ENCODE peak calls at places on chromosomes 11 and 22, in nine cellular contexts. Y, S, P, X, K, V, Q, T and U are unnamed samples. For H3K4me1, the result is how much of the 10 kb centered on the place peaks cover.

GRCh38 chr11:134250675-134251074 is 2.5 kb downstream of the THYN1 start:
- DNase-seq in Y (no peak), S (no peak), P (no peak), X (no peak), K (no peak), V (no peak), Q (no peak), T (no peak), U (no peak)

GRCh38 chr11:112961751-112962747 is 829 bp downstream of the NCAM1 start:
- DNase-seq in Y (no peak), S (peak), P (peak), X (peak), K (no peak), V (peak), Q (peak), T (peak), U (peak)

GRCh38 chr22:35900483-35901168 is 128.0 kb downstream of the RBFOX2 start:
- DNase-seq in Y (no peak), S (no peak), P (no peak), X (no peak), K (no peak), V (no peak), Q (no peak), T (peak), U (no peak)

GRCh38 chr11:21415566-21415965 is 746.2 kb downstream of the NELL1 start:
- DNase-seq in Y (no peak), S (no peak), P (no peak), X (no peak), K (no peak), V (no peak), Q (no peak), T (no peak), U (no peak)

GRCh38 chr11:18768472-18768901 is 23.1 kb downstream of the PTPN5 start:
- DNase-seq in Y (no peak), S (no peak), P (no peak), X (no peak), K (no peak), V (no peak), Q (no peak), T (no peak), U (no peak)

GRCh38 chr11:61683961-61684869 is 4.0 kb downstream of the DAGLA start:
- DNase-seq in Y (no peak), S (no peak), P (no peak), X (no peak), K (no peak), V (no peak), Q (peak), T (peak), U (no peak)

GRCh38 chr22:41557401-41558240 is 3.2 kb upstream of the CSDC2 start:
- DNase-seq in Y (no peak), S (peak), P (peak), X (no peak), K (peak), V (peak), Q (peak), T (peak), U (peak)

GRCh38 chr11:61007971-61008896 is 36.8 kb downstream of the CD6 start:
- DNase-seq in Y (no peak), S (no peak), P (no peak), X (peak), K (no peak), V (no peak), Q (peak), T (no peak), U (no peak)

GRCh38 chr11:119000906-119001305 is 3.0 kb downstream of the CENATAC start:
- DNase-seq in Y (no peak), S (no peak), P (no peak), X (no peak), K (no peak), V (no peak), Q (no peak), T (no peak), U (no peak)

GRCh38 chr22:22748297-22748743 is 103.9 kb downstream of the GGTLC2 start:
- DNase-seq in Y (peak), S (no peak), P (no peak), X (no peak), K (no peak), V (no peak), Q (peak), T (peak), U (no peak)

GRCh38 chr11:44004452-44004833 is 43.3 kb upstream of the ACCSL start:
- DNase-seq in Y (no peak), S (peak), P (no peak), X (no peak), K (no peak), V (peak), Q (no peak), T (no peak), U (no peak)

GRCh38 chr11:65720237-65720934 is at the start of gene RNASEH2C:
- DNase-seq in Y (peak), S (peak), P (peak), X (peak), K (peak), V (peak), Q (peak), T (peak), U (peak)

GRCh38 chr11:131898872-131899400 is 528.5 kb downstream of the NTM start:
- DNase-seq in Y (no peak), S (no peak), P (no peak), X (no peak), K (no peak), V (no peak), Q (no peak), T (no peak), U (no peak)

GRCh38 chr11:94593030-94593429 is 25.9 kb downstream of the PIWIL4 start:
- DNase-seq in Y (no peak), S (no peak), P (no peak), X (no peak), K (no peak), V (no peak), Q (no peak), T (peak), U (no peak)

GRCh38 chr11:57301711-57302423 is 22.9 kb downstream of the TNKS1BP1 start:
- DNase-seq in Y (no peak), S (no peak), P (no peak), X (no peak), K (no peak), V (no peak), Q (no peak), T (no peak), U (no peak)

GRCh38 chr11:23755076-23755475 is 741.8 kb upstream of the LUZP2 start:
- DNase-seq in Y (no peak), S (no peak), P (no peak), X (no peak), K (no peak), V (no peak), Q (no peak), T (no peak), U (no peak)

GRCh38 chr11:23755769-23756168 is 741.1 kb upstream of the LUZP2 start:
- DNase-seq in Y (no peak), S (no peak), P (no peak), X (no peak), K (no peak), V (no peak), Q (no peak), T (peak), U (no peak)

GRCh38 chr11:23749762-23750430 is 747.0 kb upstream of the LUZP2 start:
- DNase-seq in Y (no peak), S (no peak), P (no peak), X (no peak), K (no peak), V (no peak), Q (no peak), T (no peak), U (no peak)

GRCh38 chr11:23746896-23747295 is 750.0 kb upstream of the LUZP2 start:
- DNase-seq in Y (no peak), S (no peak), P (no peak), X (no peak), K (no peak), V (no peak), Q (no peak), T (no peak), U (no peak)

DNA sequence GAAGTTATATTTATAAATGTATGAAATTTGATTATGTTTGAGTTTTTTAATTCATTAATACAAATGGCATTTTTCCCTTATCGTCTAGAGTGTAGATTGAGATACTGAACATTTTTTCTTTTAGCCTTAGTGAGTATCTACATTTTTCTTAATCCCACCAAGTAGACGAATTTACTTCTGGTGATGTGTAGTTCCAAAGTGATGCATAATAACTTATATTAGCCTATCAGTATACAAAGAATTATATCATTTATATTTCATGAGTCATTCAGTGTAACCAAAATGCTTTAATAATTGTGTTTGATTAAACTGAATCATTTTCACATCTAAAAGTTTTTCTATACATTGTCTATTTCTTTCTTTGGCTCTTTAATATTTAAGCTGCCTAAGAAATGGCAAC is 745.6 kb upstream of the LUZP2 start:
- DNase-seq in Y (no peak), S (no peak), P (no peak), X (no peak), K (no peak), V (no peak), Q (no peak), T (no peak), U (no peak)
- TF ChIP-seq CTCF in Y (no peak), S (no peak), P (no peak), X (no peak), K (no peak), V (no peak), Q (no peak), T (no peak), U (no peak)

GRCh38 chr11:8793114-8793777 is 110.7 kb downstream of the RPL27A start:
- DNase-seq in Y (no peak), S (no peak), P (no peak), X (no peak), K (no peak), V (no peak), Q (no peak), T (peak), U (no peak)

GRCh38 chr11:8796926-8797325 is 114.1 kb upstream of the AKIP1 start:
- DNase-seq in Y (no peak), S (no peak), P (no peak), X (no peak), K (no peak), V (no peak), Q (no peak), T (no peak), U (no peak)

GRCh38 chr11:8794677-8795103 is 112.1 kb downstream of the RPL27A start:
- DNase-seq in Y (no peak), S (no peak), P (no peak), X (peak), K (no peak), V (no peak), Q (peak), T (no peak), U (no peak)

GRCh38 chr11:8792636-8793035 is 110.0 kb downstream of the RPL27A start:
- DNase-seq in Y (no peak), S (no peak), P (no peak), X (no peak), K (no peak), V (no peak), Q (no peak), T (no peak), U (no peak)

DNA sequence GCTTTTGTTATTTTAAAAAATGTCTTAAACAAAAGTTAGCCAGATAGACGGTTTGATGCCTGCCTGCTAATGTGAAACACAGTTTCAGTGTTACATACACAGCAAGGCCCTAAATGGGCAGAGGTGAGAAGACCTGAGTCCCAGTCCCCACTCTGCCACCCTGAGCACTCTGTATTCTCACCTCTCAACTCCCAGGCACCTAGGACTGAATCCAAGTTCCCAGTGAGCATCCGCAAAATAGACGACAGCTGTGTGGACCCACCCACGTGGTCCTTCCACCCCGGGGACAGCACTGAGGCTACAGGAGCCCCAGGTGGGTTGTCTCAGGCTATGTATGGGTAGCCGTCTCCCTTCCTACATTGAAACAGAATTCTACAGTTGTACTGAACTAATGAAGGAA is 111.5 kb downstream of the RPL27A start:
- DNase-seq in Y (no peak), S (no peak), P (no peak), X (no peak), K (no peak), V (no peak), Q (no peak), T (no peak), U (no peak)
- H3K27ac ChIP-seq in Y (no peak), S (peak), P (peak), X (peak), K (no peak), V (no peak), Q (no peak), T (no peak), U (no peak)

GRCh38 chr11:12118940-12119339 is 8.6 kb downstream of the MICAL2 start:
- DNase-seq in Y (no peak), S (no peak), P (no peak), X (no peak), K (no peak), V (no peak), Q (no peak), T (no peak), U (no peak)
- H3K4me1 ChIP-seq in Y (under half), S (under half), P (half or more), X (under half), K (half or more), V (under half), Q (under half), T (half or more), U (under half)

GRCh38 chr11:45671246-45672171 is 6.1 kb upstream of the CHST1 start:
- DNase-seq in Y (no peak), S (no peak), P (no peak), X (no peak), K (no peak), V (no peak), Q (peak), T (no peak), U (no peak)
- TF ChIP-seq CTCF in Y (peak), S (no peak), P (peak), X (no peak), K (no peak), V (no peak), Q (peak), T (no peak), U (no peak)

GRCh38 chr11:78041843-78042455 is 18.9 kb upstream of the KCTD14 start:
- DNase-seq in Y (no peak), S (no peak), P (no peak), X (no peak), K (no peak), V (no peak), Q (no peak), T (no peak), U (no peak)

GRCh38 chr11:78039919-78040671 is 17.0 kb upstream of the KCTD14 start:
- DNase-seq in Y (peak), S (peak), P (peak), X (peak), K (peak), V (peak), Q (no peak), T (peak), U (peak)

GRCh38 chr11:78039391-78039918 is 16.4 kb upstream of the KCTD14 start:
- DNase-seq in Y (no peak), S (no peak), P (no peak), X (no peak), K (no peak), V (no peak), Q (no peak), T (no peak), U (no peak)

GRCh38 chr11:78042858-78043257 is 19.8 kb upstream of the KCTD14 start:
- DNase-seq in Y (no peak), S (no peak), P (no peak), X (no peak), K (no peak), V (no peak), Q (no peak), T (no peak), U (no peak)

DNA sequence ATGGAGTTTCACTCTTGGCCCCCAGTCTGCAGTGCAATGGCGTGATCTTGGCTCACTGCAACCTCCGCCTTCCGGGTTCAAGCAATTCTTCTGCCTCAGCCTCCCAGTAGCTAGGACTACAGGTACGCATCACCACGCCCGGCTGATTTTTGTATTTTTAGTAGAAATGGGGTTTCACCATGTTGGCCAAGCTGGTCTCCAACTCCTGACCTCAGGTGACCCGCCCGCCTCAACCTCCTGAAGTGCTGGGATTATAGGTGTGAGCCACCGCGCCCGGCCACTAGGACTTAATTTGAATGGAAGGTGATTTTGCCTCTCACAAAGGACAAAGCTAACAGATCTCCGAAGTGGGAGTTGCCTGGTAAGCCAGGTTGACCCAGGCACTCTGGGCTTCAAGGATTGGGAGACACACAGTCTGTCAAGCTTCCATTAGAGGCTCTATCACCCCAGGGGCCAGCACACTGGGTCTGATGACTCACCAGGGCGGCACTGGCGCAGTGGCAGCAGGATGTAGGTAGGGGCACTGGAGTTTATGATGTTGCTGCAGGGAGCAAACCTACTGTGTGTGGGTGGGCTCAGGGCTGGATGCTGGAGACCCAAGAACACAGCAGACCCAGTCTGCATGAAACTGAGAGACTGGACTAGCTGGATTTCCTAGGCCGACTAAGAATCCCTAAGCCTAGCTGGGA is 17.8 kb upstream of the KCTD14 start:
- DNase-seq in Y (peak), S (no peak), P (no peak), X (no peak), K (no peak), V (peak), Q (peak), T (no peak), U (no peak)
- H3K27ac ChIP-seq in Y (no peak), S (peak), P (peak), X (peak), K (peak), V (peak), Q (no peak), T (no peak), U (peak)

GRCh38 chr11:45155627-45156180 is 9.3 kb downstream of the PRDM11 start:
- DNase-seq in Y (no peak), S (no peak), P (no peak), X (no peak), K (no peak), V (no peak), Q (no peak), T (no peak), U (no peak)
- H3K4me1 ChIP-seq in Y (under half), S (under half), P (half or more), X (under half), K (under half), V (under half), Q (under half), T (under half), U (under half)